ENCODE peak calls at places on chromosome 16, in six cellular contexts. W is HCT116, S is OCI-LY7, I is colonic mucosa, G is tibial artery, R is A549. B is an unnamed sample.

GRCh38 chr16:85296859-85297698 is 184.8 kb upstream of the CIBAR2 start:
- DNase-seq in W (peak), S (peak), I (peak), G (no peak), R (peak), B (peak)

GRCh38 chr16:66742409-66742808 is 9.0 kb downstream of the DYNC1LI2 start:
- DNase-seq in W (no peak), S (no peak), I (no peak), G (no peak), R (no peak), B (no peak)

GRCh38 chr16:27465483-27465879 is 63.5 kb downstream of the IL21R start:
- DNase-seq in W (no peak), S (no peak), I (no peak), G (no peak), R (no peak), B (no peak)

GRCh38 chr16:19540241-19540970 is 15.1 kb upstream of the VPS35L start:
- DNase-seq in W (no peak), S (no peak), I (no peak), G (no peak), R (no peak), B (no peak)

GRCh38 chr16:14505846-14506245 is 124.2 kb downstream of the PARN start:
- DNase-seq in W (no peak), S (no peak), I (no peak), G (no peak), R (peak), B (no peak)

GRCh38 chr16:77238593-77238992 is 39.4 kb downstream of the SYCE1L start:
- DNase-seq in W (no peak), S (no peak), I (no peak), G (no peak), R (no peak), B (no peak)

GRCh38 chr16:14394834-14395233 is 235.2 kb downstream of the PARN start:
- DNase-seq in W (no peak), S (no peak), I (no peak), G (no peak), R (no peak), B (no peak)

GRCh38 chr16:10579965-10580918 is at the start of gene EMP2:
- DNase-seq in W (peak), S (no peak), I (peak), G (peak), R (peak), B (peak)

GRCh38 chr16:55853114-55853513 is 20.2 kb upstream of the CES1 start:
- DNase-seq in W (no peak), S (no peak), I (no peak), G (no peak), R (no peak), B (no peak)

GRCh38 chr16:31301708-31302400 is 42.1 kb downstream of the ITGAM start:
- DNase-seq in W (no peak), S (peak), I (no peak), G (no peak), R (peak), B (peak)

GRCh38 chr16:22624759-22625533 is 114.3 kb downstream of the NPIPB5 start:
- DNase-seq in W (no peak), S (no peak), I (no peak), G (no peak), R (no peak), B (no peak)

GRCh38 chr16:67884684-67885083 is at the start of gene NRN1L:
- DNase-seq in W (no peak), S (no peak), I (peak), G (peak), R (no peak), B (peak)

GRCh38 chr16:528111-529011 is 849 bp downstream of the CAPN15 start:
- DNase-seq in W (no peak), S (peak), I (peak), G (no peak), R (no peak), B (peak)

GRCh38 chr16:53457670-53458069 is 23.4 kb downstream of the RBL2 start:
- DNase-seq in W (no peak), S (peak), I (peak), G (no peak), R (no peak), B (no peak)

GRCh38 chr16:68786685-68787418 is 49.8 kb downstream of the CDH1 start:
- DNase-seq in W (no peak), S (no peak), I (no peak), G (no peak), R (no peak), B (peak)

GRCh38 chr16:55647343-55647742 is 8.4 kb upstream of the SLC6A2 start:
- DNase-seq in W (no peak), S (no peak), I (no peak), G (no peak), R (no peak), B (no peak)

GRCh38 chr16:78778724-78779004 is 679.2 kb downstream of the WWOX start:
- DNase-seq in W (no peak), S (no peak), I (no peak), G (no peak), R (no peak), B (no peak)

GRCh38 chr16:89298826-89299225 is 81.3 kb downstream of the ZNF778 start:
- DNase-seq in W (no peak), S (no peak), I (no peak), G (no peak), R (no peak), B (no peak)

GRCh38 chr16:76639685-76640289 is 362.6 kb downstream of the CNTNAP4 start:
- DNase-seq in W (no peak), S (peak), I (peak), G (no peak), R (peak), B (peak)

GRCh38 chr16:31118223-31119155 is 1.0 kb downstream of the KAT8 start:
- DNase-seq in W (no peak), S (no peak), I (no peak), G (no peak), R (no peak), B (peak)

GRCh38 chr16:20740007-20740883 is 1.4 kb downstream of the THUMPD1 start:
- DNase-seq in W (no peak), S (peak), I (peak), G (no peak), R (peak), B (peak)

GRCh38 chr16:85613609-85614337 is 651 bp downstream of the GSE1 start:
- DNase-seq in W (no peak), S (peak), I (peak), G (peak), R (peak), B (peak)

GRCh38 chr16:20853076-20853597 is 46.8 kb downstream of the REXO5 start:
- DNase-seq in W (no peak), S (no peak), I (no peak), G (no peak), R (no peak), B (no peak)

GRCh38 chr16:28309811-28310311 is 17.5 kb downstream of the SBK1 start:
- DNase-seq in W (no peak), S (no peak), I (no peak), G (no peak), R (no peak), B (no peak)

GRCh38 chr16:4539716-4540284 is 1.2 kb upstream of the CDIP1 start:
- DNase-seq in W (no peak), S (no peak), I (no peak), G (no peak), R (no peak), B (no peak)

GRCh38 chr16:4537376-4538066 is 1.1 kb downstream of the CDIP1 start:
- DNase-seq in W (no peak), S (no peak), I (peak), G (peak), R (no peak), B (peak)

GRCh38 chr16:4538067-4538385 is 547 bp downstream of the CDIP1 start:
- DNase-seq in W (no peak), S (no peak), I (no peak), G (no peak), R (no peak), B (peak)

GRCh38 chr16:4536391-4537106 is 2.0 kb downstream of the CDIP1 start:
- DNase-seq in W (no peak), S (no peak), I (no peak), G (peak), R (no peak), B (no peak)

DNA sequence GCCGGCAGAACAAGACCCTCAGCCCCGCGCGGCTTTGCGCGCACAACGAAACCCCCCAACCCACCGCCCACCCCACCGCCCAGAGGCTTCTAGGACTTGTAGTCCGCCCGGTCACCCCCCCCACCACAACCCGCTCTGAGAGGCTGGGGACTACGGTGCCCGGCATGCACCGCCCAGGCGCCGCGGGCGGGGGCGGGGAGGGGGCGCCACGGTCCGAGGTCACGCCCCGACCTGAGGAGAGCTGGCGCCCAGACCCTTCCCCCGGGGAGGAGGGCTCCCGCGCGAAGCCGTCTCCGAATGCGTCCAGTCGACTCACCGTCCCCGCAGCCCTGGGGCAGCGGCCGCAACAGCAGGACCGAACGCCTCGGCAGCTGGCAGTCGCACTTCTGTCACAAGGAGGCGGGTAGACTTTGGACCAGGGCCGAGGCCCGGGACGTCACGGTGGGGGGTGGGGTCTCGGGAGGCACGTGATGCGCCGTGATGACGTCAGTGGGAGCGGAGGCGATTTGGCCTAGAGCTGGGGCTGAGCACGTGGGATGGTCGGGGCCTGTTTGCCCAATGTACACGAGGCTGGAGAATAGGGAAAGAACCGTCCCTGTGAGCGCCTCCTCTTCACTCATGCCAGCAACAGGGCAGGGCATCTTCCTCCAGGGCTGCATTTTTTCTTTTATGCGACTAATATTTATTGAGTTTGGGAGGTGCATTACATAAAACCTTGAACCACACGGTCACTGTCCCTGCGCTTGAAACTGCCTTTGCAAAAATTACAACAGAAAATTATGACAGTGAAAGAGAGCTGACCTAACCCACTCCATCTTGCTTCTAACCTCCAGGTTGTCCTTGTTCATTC is at the start of gene CDIP1:
- DNase-seq in W (peak), S (peak), I (peak), G (peak), R (peak), B (peak)
- TF ChIP-seq CTCF in W (no peak), S (no peak), I (no peak), G (no peak), R (no peak), B (no peak)

DNA sequence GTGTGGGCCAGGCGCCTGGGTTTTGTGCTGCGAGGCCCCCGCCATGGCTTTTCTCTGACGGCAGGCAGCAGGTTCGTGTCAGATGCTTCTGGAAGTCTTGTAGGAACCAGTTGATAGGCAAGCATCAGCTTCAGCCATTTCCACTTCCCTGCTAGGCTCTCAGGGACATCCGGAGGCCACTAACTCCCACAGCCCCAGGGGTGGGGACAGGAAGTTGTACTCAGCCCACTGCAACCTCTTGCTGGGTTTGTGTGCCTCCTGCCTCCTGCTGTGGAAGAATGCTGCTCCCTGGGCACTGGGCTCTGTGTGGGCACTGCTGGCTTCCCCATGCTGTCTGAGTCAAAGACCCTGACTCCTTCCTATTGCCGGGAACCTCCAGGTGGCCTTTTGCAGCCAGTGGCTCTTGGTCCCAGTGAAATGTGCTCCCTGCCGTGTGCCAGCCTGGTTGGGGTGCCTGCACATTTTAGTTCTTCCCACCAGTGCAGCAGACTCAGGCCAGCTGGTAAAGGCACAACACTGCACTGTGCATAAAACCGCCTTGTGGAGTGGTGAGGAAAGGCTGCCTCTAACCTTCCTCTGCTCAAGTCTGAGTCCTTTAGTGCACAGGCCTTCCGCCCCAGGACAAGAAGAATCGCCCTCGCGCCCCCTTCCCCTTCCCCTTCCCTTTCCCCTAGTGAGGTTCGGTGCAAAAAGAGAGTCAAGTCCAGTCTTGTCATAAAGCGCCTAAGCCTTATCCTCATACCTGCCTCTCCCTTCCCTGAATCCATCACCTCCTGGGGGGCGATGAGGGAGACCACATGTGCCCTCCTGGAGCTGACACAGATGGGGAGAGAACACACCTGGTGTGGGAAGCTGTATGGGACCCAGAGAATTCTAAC is 16.6 kb downstream of the LDHD start:
- DNase-seq in W (no peak), S (peak), I (no peak), G (no peak), R (no peak), B (no peak)
- H3K27ac ChIP-seq in W (peak), S (no peak), I (no peak), G (no peak), R (peak), B (peak)

GRCh38 chr16:69848635-69849545 is 86.8 kb downstream of the WWP2 start:
- DNase-seq in W (no peak), S (no peak), I (peak), G (peak), R (no peak), B (no peak)
- TF ChIP-seq CTCF in W (no peak), S (no peak), I (no peak), G (peak), R (no peak), B (no peak)

DNA sequence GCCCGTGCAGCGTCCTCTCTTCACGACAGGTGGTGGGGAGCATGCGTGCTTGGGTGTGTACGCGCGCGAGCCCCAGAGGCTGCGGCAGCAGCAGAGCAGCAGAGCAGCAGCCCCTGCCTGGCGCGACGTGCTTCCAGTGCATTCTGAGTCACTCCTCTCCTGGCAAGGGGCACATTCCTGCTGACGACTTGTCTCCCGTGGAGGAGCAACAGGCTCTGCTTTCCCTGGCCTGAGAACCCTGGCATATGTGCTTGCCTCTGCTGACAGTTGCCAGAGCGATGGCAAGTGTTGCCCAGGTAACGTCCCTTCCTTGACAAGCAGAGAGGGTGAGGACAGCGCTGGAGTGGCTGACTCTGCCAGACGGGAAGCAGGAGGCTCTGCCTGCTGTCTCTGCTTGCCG is 133.8 kb upstream of the PLCG2 start:
- DNase-seq in W (no peak), S (no peak), I (no peak), G (no peak), R (no peak), B (peak)
- H3K27ac ChIP-seq in W (no peak), S (no peak), I (no peak), G (no peak), R (peak), B (peak)

GRCh38 chr16:2432801-2433505 is 3.7 kb downstream of the CCNF start:
- DNase-seq in W (no peak), S (no peak), I (no peak), G (no peak), R (no peak), B (no peak)

GRCh38 chr16:2428787-2429036 is 535 bp upstream of the CCNF start:
- DNase-seq in W (no peak), S (no peak), I (no peak), G (no peak), R (no peak), B (no peak)

GRCh38 chr16:2429037-2429770 is at the start of gene CCNF:
- DNase-seq in W (peak), S (peak), I (peak), G (peak), R (peak), B (peak)

GRCh38 chr16:2429771-2430663 is 770 bp downstream of the CCNF start:
- DNase-seq in W (no peak), S (peak), I (peak), G (no peak), R (peak), B (peak)

DNA sequence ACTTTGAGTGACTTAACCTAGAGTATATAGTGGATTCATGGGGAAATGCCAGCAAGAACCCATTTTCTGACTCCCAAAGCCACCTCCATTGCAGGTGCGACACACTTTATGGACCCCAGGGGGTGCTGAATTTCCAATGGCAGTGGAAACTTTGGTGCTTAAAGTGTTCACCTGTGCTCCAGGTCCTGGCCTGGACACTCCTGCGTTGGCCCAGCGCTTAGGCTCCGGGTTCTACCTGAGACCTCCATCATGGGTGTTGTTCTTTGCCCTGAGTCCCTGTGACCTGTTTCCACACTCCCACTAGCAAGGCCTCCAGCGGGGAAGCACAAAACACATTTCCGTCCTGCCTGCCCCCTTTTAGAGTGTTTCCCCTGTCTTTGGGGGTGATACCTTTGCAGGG is 3.0 kb downstream of the CCNF start:
- DNase-seq in W (no peak), S (no peak), I (no peak), G (no peak), R (no peak), B (no peak)
- TF ChIP-seq CTCF in W (peak), S (peak), I (no peak), G (no peak), R (no peak), B (no peak)

GRCh38 chr16:60031751-60032150 is 1297.6 kb upstream of the GOT2 start:
- DNase-seq in W (no peak), S (no peak), I (no peak), G (no peak), R (no peak), B (no peak)
- H3K27ac ChIP-seq in W (no peak), S (no peak), I (no peak), G (no peak), R (no peak), B (no peak)

GRCh38 chr16:1633310-1633709 is 21.1 kb downstream of the CRAMP1 start:
- DNase-seq in W (no peak), S (no peak), I (no peak), G (no peak), R (no peak), B (no peak)

GRCh38 chr16:1631931-1632637 is 19.9 kb downstream of the CRAMP1 start:
- DNase-seq in W (no peak), S (no peak), I (no peak), G (no peak), R (no peak), B (no peak)

GRCh38 chr16:1632638-1632970 is 20.4 kb downstream of the CRAMP1 start:
- DNase-seq in W (no peak), S (no peak), I (no peak), G (no peak), R (no peak), B (no peak)

GRCh38 chr16:1630450-1631213 is 18.5 kb downstream of the CRAMP1 start:
- DNase-seq in W (no peak), S (no peak), I (no peak), G (no peak), R (no peak), B (no peak)

DNA sequence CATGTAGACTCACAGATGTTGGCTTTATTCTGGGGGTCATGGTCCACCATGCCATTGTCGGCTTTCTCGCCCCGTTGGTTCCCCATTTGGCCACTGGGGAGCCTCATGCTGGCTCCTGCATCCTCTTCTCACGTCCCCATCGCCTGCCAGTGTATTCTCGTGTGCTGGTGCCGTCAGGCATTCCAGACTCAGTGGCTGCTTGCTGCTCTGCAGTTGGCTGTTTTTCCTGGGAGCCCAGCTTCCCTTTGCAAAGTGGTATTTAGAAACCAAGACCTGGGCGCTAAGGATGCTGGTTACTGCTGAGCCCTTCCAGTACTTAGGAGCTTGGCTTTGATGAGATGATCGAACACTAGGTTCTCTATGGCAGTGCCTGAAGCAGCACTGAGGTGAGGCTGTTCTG is 19.1 kb downstream of the CRAMP1 start:
- DNase-seq in W (no peak), S (no peak), I (no peak), G (no peak), R (no peak), B (no peak)
- TF ChIP-seq CTCF in W (no peak), S (no peak), I (no peak), G (no peak), R (no peak), B (no peak)

DNA sequence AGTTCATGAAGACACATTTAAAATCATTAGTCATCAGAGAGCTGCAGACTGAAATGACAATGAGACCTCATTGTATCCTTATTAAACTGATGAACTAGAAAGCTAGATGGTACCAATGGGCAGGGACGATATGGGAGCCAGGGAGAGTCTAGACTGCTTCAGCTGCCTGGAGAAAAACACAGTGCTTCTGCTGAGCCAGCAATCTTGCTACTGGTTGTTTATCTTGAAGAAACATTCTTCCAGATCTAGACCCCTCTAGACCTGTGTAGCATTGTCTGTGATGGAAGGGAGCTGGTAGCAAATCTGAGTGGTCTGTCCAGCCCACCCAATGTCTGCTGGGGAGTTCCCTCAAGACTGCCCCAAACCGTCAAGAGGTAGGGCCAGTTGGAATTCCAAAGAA is 2.0 kb upstream of the DRC7 start:
- DNase-seq in W (no peak), S (no peak), I (no peak), G (no peak), R (no peak), B (no peak)
- H3K27ac ChIP-seq in W (no peak), S (no peak), I (no peak), G (no peak), R (no peak), B (no peak)

B was measured in RWPE1.